ENCODE peak calls at places on chromosomes 6 and 20, in ten cellular contexts. T is cardiac muscle cell, J is PC-3, A is endothelial cell of umbilical vein, Y is Panc1, F is fibroblast of lung, H is endodermal cell, K is pancreas, Z is upper lobe of right lung, P is psoas muscle. M is an unnamed sample.
A peak's percentile ranks its signal among the peaks of the same experiment; 100 is the strongest.

GRCh38 chr6:100228437-100229424 is 234.7 kb upstream of the MCHR2 start:
- DNase-seq in Y (peak; percentile 51), H (peak; percentile 95), K (peak; percentile 61), A (peak; percentile 86), F (peak; percentile 75), P (peak; percentile 69), T (peak; percentile 82), Z (peak; percentile 89), J (peak; percentile 78), M (peak; percentile 62)

GRCh38 chr6:89939144-89939543 is 44.9 kb downstream of the GJA10 start:
- DNase-seq in A (no peak), F (no peak), K (no peak), T (no peak), P (no peak), H (no peak), Y (no peak), Z (no peak), J (no peak), M (no peak)

GRCh38 chr20:51562334-51563140 is 20.0 kb upstream of the NFATC2 start:
- DNase-seq in J (peak; percentile 93), Y (peak; percentile 55), F (peak; percentile 96), T (peak; percentile 97), K (peak; percentile 73), H (peak; percentile 91), P (peak; percentile 75), A (peak; percentile 98), Z (peak; percentile 72), M (peak; percentile 71)

GRCh38 chr20:24522452-24523330 is 53.3 kb downstream of the SYNDIG1 start:
- DNase-seq in T (no peak), Y (no peak), F (no peak), H (no peak), Z (no peak), A (no peak), P (no peak), K (no peak), J (peak; percentile 21), M (peak; percentile 26)

GRCh38 chr6:44221291-44221960 is 2.0 kb upstream of the SLC29A1 start:
- DNase-seq in P (peak; percentile 90), H (peak; percentile 92), K (peak; percentile 97), A (peak; percentile 95), J (peak; percentile 81), Y (no peak), F (peak; percentile 71), Z (peak; percentile 94), T (peak; percentile 88), M (peak; percentile 79)

GRCh38 chr20:25338112-25339023 is 52.3 kb downstream of the ABHD12 start:
- DNase-seq in Z (no peak), A (no peak), P (no peak), K (peak; percentile 50), T (no peak), H (no peak), J (no peak), F (no peak), Y (no peak), M (no peak)

GRCh38 chr6:129340983-129341382 is 369.0 kb downstream of the ARHGAP18 start:
- DNase-seq in P (peak; percentile 17), H (no peak), A (peak; percentile 90), Y (no peak), Z (no peak), F (peak; percentile 88), T (peak; percentile 94), J (peak; percentile 72), K (no peak), M (peak; percentile 87)

GRCh38 chr6:5028921-5029320 is 25.1 kb upstream of the RPP40 start:
- DNase-seq in K (no peak), Y (no peak), H (no peak), A (no peak), F (no peak), Z (no peak), T (no peak), P (no peak), J (no peak), M (no peak)

GRCh38 chr6:87846446-87846845 is 144.4 kb upstream of the AKIRIN2 start:
- DNase-seq in Z (no peak), K (no peak), H (no peak), A (no peak), T (no peak), Y (no peak), P (no peak), J (peak; percentile 40), F (no peak), M (peak; percentile 29)

GRCh38 chr6:33610779-33611421 is 10.2 kb upstream of the ITPR3 start:
- DNase-seq in Y (no peak), H (peak; percentile 62), T (peak; percentile 60), A (no peak), K (no peak), F (no peak), J (no peak), P (no peak), Z (no peak), M (no peak)

GRCh38 chr20:41141153-41141815 is 3.9 kb downstream of the PLCG1 start:
- DNase-seq in T (peak; percentile 51), J (no peak), A (peak; percentile 86), H (no peak), P (peak; percentile 39), Y (no peak), Z (peak; percentile 66), K (no peak), F (peak; percentile 55), M (no peak)

GRCh38 chr6:548091-548490 is 108.8 kb downstream of the HUS1B start:
- DNase-seq in Z (no peak), T (no peak), P (no peak), K (no peak), A (no peak), F (no peak), H (no peak), J (no peak), Y (no peak), M (no peak)

GRCh38 chr20:17633850-17634500 is 48.1 kb downstream of the RRBP1 start:
- DNase-seq in Z (no peak), T (no peak), H (no peak), F (no peak), K (no peak), A (no peak), P (no peak), Y (no peak), J (no peak), M (no peak)

GRCh38 chr6:35489995-35490791 is 6.7 kb downstream of the TEAD3 start:
- DNase-seq in H (peak; percentile 95), T (peak; percentile 71), Y (no peak), K (peak; percentile 72), A (no peak), P (peak; percentile 79), F (peak; percentile 88), Z (peak; percentile 77), J (no peak), M (peak; percentile 37)

GRCh38 chr20:60586417-60587105 is 628.3 kb downstream of the CDH26 start:
- DNase-seq in J (no peak), A (no peak), Z (no peak), K (no peak), T (no peak), Y (no peak), P (no peak), H (no peak), F (no peak), M (no peak)

GRCh38 chr6:111551521-111552231 is 54.0 kb downstream of the TRAF3IP2 start:
- DNase-seq in T (no peak), Z (peak; percentile 77), A (peak; percentile 76), P (no peak), H (peak; percentile 63), Y (no peak), K (peak; percentile 87), J (peak; percentile 14), F (peak; percentile 64), M (no peak)
- H3K4me3 ChIP-seq in T (no peak overlapping the region), Z (no peak overlapping the region), A (no peak overlapping the region), P (peak overlapping the region; percentile 23), H (peak overlapping the region; percentile 21), Y (no peak overlapping the region), K (peak overlapping the region; percentile 5), J (no peak overlapping the region), F (no peak overlapping the region), M (no peak overlapping the region)

GRCh38 chr20:57609842-57610167 is 10.4 kb downstream of the ZBP1 start:
- DNase-seq in A (no peak), T (no peak), K (no peak), Y (no peak), F (no peak), P (no peak), Z (peak; percentile 19), H (no peak), J (no peak), M (no peak)
- TF ChIP-seq CTCF in A (peak; percentile 16), T (no peak), K (no peak), Y (no peak), F (no peak), P (no peak), Z (no peak), H (peak; percentile 61), J (peak; percentile 50), M (no peak)

GRCh38 chr20:2206957-2207769 is 88.6 kb upstream of the TGM3 start:
- DNase-seq in F (peak; percentile 54), P (peak; percentile 76), A (peak; percentile 53), K (peak; percentile 67), Z (peak; percentile 91), Y (no peak), H (peak; percentile 93), J (peak; percentile 63), T (peak; percentile 75), M (no peak)

GRCh38 chr20:2210646-2211556 is 84.9 kb upstream of the TGM3 start:
- DNase-seq in H (peak; percentile 47), K (no peak), J (peak; percentile 34), A (peak; percentile 52), Y (no peak), F (peak; percentile 68), Z (no peak), P (peak; percentile 34), T (peak; percentile 89), M (peak; percentile 79)

GRCh38 chr20:2212457-2213005 is 83.3 kb upstream of the TGM3 start:
- DNase-seq in Y (no peak), P (no peak), J (no peak), H (no peak), F (no peak), Z (no peak), T (no peak), K (no peak), A (no peak), M (no peak)

GRCh38 chr20:2207770-2208097 is 88.1 kb upstream of the TGM3 start:
- DNase-seq in H (no peak), K (no peak), F (no peak), T (no peak), A (no peak), Z (no peak), J (no peak), P (no peak), Y (no peak), M (no peak)

GRCh38 chr20:2208897-2209296 is 86.9 kb upstream of the TGM3 start:
- DNase-seq in Z (no peak), H (no peak), J (no peak), A (no peak), K (no peak), Y (no peak), F (no peak), T (no peak), P (no peak), M (no peak)
- H3K27me3 ChIP-seq in Z (peaks cover 42% of the 10 kb centered on the region), H (peaks cover 12% of the 10 kb centered on the region), J (peaks cover 63% of the 10 kb centered on the region), A (peaks cover 5% of the 10 kb centered on the region), K (no peaks in the 10 kb centered on the region), Y (peaks cover 26% of the 10 kb centered on the region), F (peaks cover 7% of the 10 kb centered on the region), T (peaks cover 32% of the 10 kb centered on the region), P (peaks cover 3% of the 10 kb centered on the region), M (peaks cover 8% of the 10 kb centered on the region)

GRCh38 chr6:42260424-42260888 is 42.8 kb upstream of the MRPS10 start:
- DNase-seq in Y (no peak), F (no peak), J (no peak), A (no peak), T (no peak), P (no peak), Z (no peak), K (no peak), H (peak; percentile 77), M (no peak)
- H3K4me3 ChIP-seq in Y (no peak overlapping the region), F (no peak overlapping the region), J (no peak overlapping the region), A (no peak overlapping the region), T (no peak overlapping the region), P (no peak overlapping the region), Z (no peak overlapping the region), K (peak overlapping the region; percentile 2), H (no peak overlapping the region), M (no peak overlapping the region)